ENCODE peak calls at places on chromosome 12, in five cellular contexts. One of them, this sample, is unnamed.

GRCh38 chr12:57446292-57446960 is 8.7 kb upstream of the INHBE start:
- DNase-seq in COR-L47: no peak
- DNase-seq in A172: no peak
- DNase-seq in activated naive CD4-positive, alpha-beta T cell: no peak
- DNase-seq in NCI-H460: no peak
- DNase-seq in this sample: no peak

GRCh38 chr12:131188131-131189050 is 234.7 kb downstream of the ADGRD1 start:
- DNase-seq in COR-L47: no peak
- DNase-seq in A172: no peak
- DNase-seq in activated naive CD4-positive, alpha-beta T cell: no peak
- DNase-seq in NCI-H460: no peak
- DNase-seq in this sample: no peak

GRCh38 chr12:122086641-122087285 is 8.2 kb downstream of the MLXIP start:
- DNase-seq in COR-L47: no peak
- DNase-seq in A172: no peak
- DNase-seq in activated naive CD4-positive, alpha-beta T cell: no peak
- DNase-seq in NCI-H460: no peak
- DNase-seq in this sample: no peak

GRCh38 chr12:116123511-116124258 is 153.8 kb downstream of the MED13L start:
- DNase-seq in COR-L47: peak
- DNase-seq in A172: no peak
- DNase-seq in activated naive CD4-positive, alpha-beta T cell: peak
- DNase-seq in NCI-H460: no peak
- DNase-seq in this sample: no peak

GRCh38 chr12:3132636-3133409 is 55.6 kb downstream of the TSPAN9 start:
- DNase-seq in COR-L47: no peak
- DNase-seq in A172: no peak
- DNase-seq in activated naive CD4-positive, alpha-beta T cell: no peak
- DNase-seq in NCI-H460: no peak
- DNase-seq in this sample: no peak

GRCh38 chr12:127496255-127496654 is 770.7 kb upstream of the TMEM132C start:
- DNase-seq in COR-L47: no peak
- DNase-seq in A172: no peak
- DNase-seq in activated naive CD4-positive, alpha-beta T cell: no peak
- DNase-seq in NCI-H460: no peak
- DNase-seq in this sample: no peak

GRCh38 chr12:2161478-2161877 is 108.7 kb downstream of the CACNA1C start:
- DNase-seq in COR-L47: no peak
- DNase-seq in A172: no peak
- DNase-seq in activated naive CD4-positive, alpha-beta T cell: no peak
- DNase-seq in NCI-H460: no peak
- DNase-seq in this sample: no peak

GRCh38 chr12:131290255-131290959 is 336.7 kb downstream of the ADGRD1 start:
- DNase-seq in COR-L47: no peak
- DNase-seq in A172: no peak
- DNase-seq in activated naive CD4-positive, alpha-beta T cell: no peak
- DNase-seq in NCI-H460: no peak
- DNase-seq in this sample: no peak

GRCh38 chr12:107474639-107475539 is 210.7 kb upstream of the PWP1 start:
- DNase-seq in COR-L47: no peak
- DNase-seq in A172: no peak
- DNase-seq in activated naive CD4-positive, alpha-beta T cell: no peak
- DNase-seq in NCI-H460: no peak
- DNase-seq in this sample: no peak

GRCh38 chr12:61566183-61566582 is 694.0 kb upstream of the USP15 start:
- DNase-seq in COR-L47: no peak
- DNase-seq in A172: no peak
- DNase-seq in activated naive CD4-positive, alpha-beta T cell: no peak
- DNase-seq in NCI-H460: no peak
- DNase-seq in this sample: no peak

GRCh38 chr12:57793920-57794319 is 11.3 kb downstream of the TSFM start:
- DNase-seq in COR-L47: no peak
- DNase-seq in A172: peak
- DNase-seq in activated naive CD4-positive, alpha-beta T cell: no peak
- DNase-seq in NCI-H460: no peak
- DNase-seq in this sample: no peak

GRCh38 chr12:47111392-47111778 is 31.6 kb upstream of the AMIGO2 start:
- DNase-seq in COR-L47: no peak
- DNase-seq in A172: no peak
- DNase-seq in activated naive CD4-positive, alpha-beta T cell: no peak
- DNase-seq in NCI-H460: no peak
- DNase-seq in this sample: no peak

GRCh38 chr12:44511289-44511688 is 364.8 kb downstream of the NELL2 start:
- DNase-seq in COR-L47: no peak
- DNase-seq in A172: no peak
- DNase-seq in activated naive CD4-positive, alpha-beta T cell: no peak
- DNase-seq in NCI-H460: no peak
- DNase-seq in this sample: no peak

GRCh38 chr12:54650409-54650808 is 2.2 kb upstream of the DCD start:
- DNase-seq in COR-L47: no peak
- DNase-seq in A172: peak
- DNase-seq in activated naive CD4-positive, alpha-beta T cell: no peak
- DNase-seq in NCI-H460: no peak
- DNase-seq in this sample: no peak

This sample was measured in mesothelial cell of epicardium.